ENCODE peak calls at places on chromosomes 13 and 19, in five cellular contexts. Y is choroid plexus epithelial cell; S is endothelial cell; O is CD4-positive, alpha-beta T cell; R is activated CD8-positive, alpha-beta T cell treated with anti-CD3 and anti-CD28 coated beads for 36 hours. G is an unnamed sample.

GRCh38 chr19:1266116-1266817 is 2.9 kb upstream of the CIRBP start:
- DNase-seq in O (peak; percentile 78), Y (peak; percentile 80), S (peak; percentile 78), R (peak; percentile 90), G (peak; percentile 94)

GRCh38 chr13:49938921-49939320 is 2.8 kb upstream of the SPRYD7 start:
- DNase-seq in S (no peak), O (no peak), R (no peak), Y (no peak), G (no peak)

GRCh38 chr19:31270897-31271568 is 78.2 kb downstream of the TSHZ3 start:
- DNase-seq in O (no peak), S (no peak), Y (peak; percentile 50), R (no peak), G (no peak)

GRCh38 chr13:93708323-93709075 is 481.9 kb downstream of the GPC6 start:
- DNase-seq in Y (no peak), R (no peak), O (no peak), S (no peak), G (no peak)

GRCh38 chr19:36169084-36169760 is 17.0 kb upstream of the COX7A1 start:
- DNase-seq in O (no peak), S (peak; percentile 31), R (no peak), Y (no peak), G (no peak)

GRCh38 chr13:33610471-33611015 is 207.4 kb upstream of the RFC3 start:
- DNase-seq in O (peak; percentile 29), S (no peak), Y (peak; percentile 5), R (peak; percentile 73), G (no peak)

GRCh38 chr13:61664821-61665705 is 249.4 kb upstream of the PCDH20 start:
- DNase-seq in R (no peak), Y (peak; percentile 1), S (no peak), O (no peak), G (no peak)

GRCh38 chr13:30745917-30746686 is 10.8 kb downstream of the ALOX5AP start:
- DNase-seq in O (no peak), S (no peak), R (no peak), Y (peak; percentile 40), G (no peak)

GRCh38 chr13:27126877-27127276 is 44.7 kb downstream of the USP12 start:
- DNase-seq in S (no peak), Y (no peak), O (no peak), R (no peak), G (no peak)

GRCh38 chr19:13459351-13459750 is 46.9 kb downstream of the CACNA1A start:
- DNase-seq in Y (no peak), R (no peak), O (no peak), S (no peak), G (no peak)

GRCh38 chr19:41299046-41299754 is 10.8 kb upstream of the CCDC97 start:
- DNase-seq in S (no peak), O (no peak), R (no peak), Y (no peak), G (no peak)

GRCh38 chr19:35766571-35767104 is 8.7 kb downstream of the PROSER3 start:
- DNase-seq in Y (no peak), O (no peak), S (no peak), R (no peak), G (no peak)

GRCh38 chr19:42030605-42031004 is 36.6 kb upstream of the ATP1A3 start:
- DNase-seq in Y (no peak), R (no peak), O (no peak), S (no peak), G (no peak)

GRCh38 chr13:96089749-96090239 is at the start of gene HS6ST3:
- DNase-seq in R (no peak), O (no peak), S (peak; percentile 40), Y (peak; percentile 10), G (peak; percentile 49)

GRCh38 chr19:13029893-13030292 is 34.6 kb downstream of the NFIX start:
- DNase-seq in O (no peak), R (peak; percentile 54), S (peak; percentile 44), Y (no peak), G (no peak)

GRCh38 chr19:5147971-5148793 is 179.3 kb downstream of the KDM4B start:
- DNase-seq in R (no peak), S (no peak), O (no peak), Y (peak; percentile 83), G (no peak)

GRCh38 chr19:38908854-38909253 is 3.1 kb downstream of the CCER2 start:
- DNase-seq in R (peak; percentile 26), O (no peak), S (no peak), Y (no peak), G (no peak)

GRCh38 chr13:114281351-114282142 is at the start of gene UPF3A:
- DNase-seq in O (peak; percentile 88), R (peak; percentile 94), Y (peak; percentile 96), S (peak; percentile 90), G (peak; percentile 92)

GRCh38 chr13:89966524-89966923 is 1381.0 kb upstream of the MIR17HG start:
- DNase-seq in O (no peak), R (no peak), Y (no peak), S (no peak), G (no peak)

GRCh38 chr19:40523322-40524047 is 53.2 kb upstream of the SHKBP1 start:
- DNase-seq in Y (peak; percentile 73), R (peak; percentile 67), O (peak; percentile 15), S (peak; percentile 76), G (peak; percentile 65)

GRCh38 chr19:40584007-40584406 is 7.3 kb downstream of the SHKBP1 start:
- DNase-seq in S (no peak), R (no peak), Y (no peak), O (no peak), G (no peak)

GRCh38 chr19:10920288-10920655 is 8.2 kb downstream of the YIPF2 start:
- DNase-seq in R (no peak), Y (no peak), S (no peak), O (no peak), G (no peak)

GRCh38 chr19:4368128-4368820 is 24.9 kb downstream of the MPND start:
- DNase-seq in Y (peak; percentile 27), S (no peak), R (no peak), O (no peak), G (no peak)

GRCh38 chr19:16520074-16520973 is 21.9 kb downstream of the CHERP start:
- DNase-seq in Y (no peak), S (no peak), R (no peak), O (no peak), G (peak; percentile 23)

GRCh38 chr19:47507924-47508553 is 6.8 kb downstream of the NAPA start:
- DNase-seq in Y (peak; percentile 34), R (no peak), S (no peak), O (no peak), G (no peak)
- TF ChIP-seq CTCF in Y (no peak), R (no peak), S (no peak), O (no peak), G (no peak)

DNA sequence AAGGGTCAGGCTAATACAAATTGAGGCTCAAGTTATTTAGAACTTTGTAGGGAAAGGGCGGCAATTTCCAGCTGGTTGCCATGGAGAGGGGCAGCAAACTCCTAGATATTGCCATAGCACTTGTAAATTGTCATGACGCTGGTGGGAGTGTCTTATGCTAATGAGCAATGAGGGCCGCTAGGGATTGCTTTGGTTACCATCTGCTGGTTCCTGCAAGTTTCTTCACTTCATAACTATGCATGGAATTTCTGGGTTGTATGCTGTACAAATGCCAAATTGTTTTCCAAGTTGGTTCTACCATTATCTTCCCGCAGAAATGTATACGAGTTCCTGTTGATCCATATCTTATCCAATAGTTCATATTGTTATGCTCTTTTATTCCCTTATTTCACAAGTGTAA is 1339.4 kb downstream of the EFNB2 start:
- DNase-seq in R (no peak), Y (peak; percentile 74), O (no peak), S (no peak), G (no peak)
- TF ChIP-seq CTCF in R (no peak), Y (no peak), O (no peak), S (no peak), G (no peak)

DNA sequence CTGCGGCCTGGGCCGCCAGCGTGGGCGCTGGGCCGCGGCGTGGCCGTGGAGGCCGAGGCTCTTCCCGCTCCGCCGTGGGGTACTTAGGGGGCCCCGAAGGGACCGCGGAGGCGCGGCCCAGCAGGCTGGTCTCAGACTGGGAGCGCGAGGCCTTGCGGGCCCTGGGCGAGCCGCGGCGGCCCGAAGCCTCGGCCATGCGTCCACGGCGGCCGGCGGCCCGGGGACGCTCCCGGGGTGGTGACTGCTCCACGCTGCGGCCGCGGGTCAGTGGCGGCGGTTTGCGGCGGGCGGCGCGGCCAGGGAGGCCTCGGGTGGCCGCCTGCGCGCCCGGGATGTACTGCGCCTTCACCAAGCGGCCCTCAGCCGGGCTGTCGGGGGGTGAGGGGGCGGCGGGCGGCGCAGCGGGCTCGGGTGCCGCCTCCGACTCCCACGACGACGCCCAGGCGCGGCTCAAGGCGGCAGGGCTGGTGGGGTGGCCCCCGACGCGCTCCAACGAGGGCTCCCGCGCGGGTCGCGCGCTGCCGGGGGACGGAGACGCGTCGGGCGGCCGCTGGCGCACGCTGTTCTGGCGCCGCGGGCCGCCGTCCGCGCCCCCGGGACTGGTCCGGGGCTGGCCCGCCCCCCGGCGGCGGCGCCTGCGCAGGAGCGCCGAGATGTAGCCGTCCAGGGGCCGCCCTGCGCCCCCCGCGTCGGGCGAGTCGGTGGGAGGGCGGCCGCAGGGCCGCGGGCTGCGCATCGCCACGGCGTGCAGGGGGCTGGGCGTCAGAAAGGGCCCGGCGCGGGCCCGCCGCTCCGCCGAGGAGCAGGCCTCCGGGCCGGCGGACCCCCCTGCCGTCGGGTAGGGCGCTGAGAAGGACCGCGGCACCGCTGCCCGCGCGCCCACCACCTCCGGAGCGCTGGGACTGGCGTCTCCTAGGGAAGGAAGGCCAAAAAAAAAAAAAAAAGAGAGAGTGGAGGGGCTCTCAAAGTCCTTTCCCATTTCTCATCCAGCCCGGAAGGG is 11.7 kb downstream of the DACT3 start:
- DNase-seq in O (no peak), S (no peak), R (no peak), Y (no peak), G (no peak)
- TF ChIP-seq CTCF in O (no peak), S (no peak), R (no peak), Y (no peak), G (no peak)

GRCh38 chr13:105971720-105972119 is 563.7 kb downstream of the EFNB2 start:
- DNase-seq in R (no peak), S (no peak), Y (no peak), O (no peak), G (no peak)

GRCh38 chr13:105971312-105971711 is 564.1 kb downstream of the EFNB2 start:
- DNase-seq in S (no peak), R (no peak), O (no peak), Y (no peak), G (no peak)

GRCh38 chr13:105972306-105972721 is 563.1 kb downstream of the EFNB2 start:
- DNase-seq in S (no peak), R (no peak), Y (no peak), O (no peak), G (no peak)

GRCh38 chr13:105974380-105974779 is 561.1 kb downstream of the EFNB2 start:
- DNase-seq in R (no peak), Y (no peak), S (no peak), O (no peak), G (no peak)

DNA sequence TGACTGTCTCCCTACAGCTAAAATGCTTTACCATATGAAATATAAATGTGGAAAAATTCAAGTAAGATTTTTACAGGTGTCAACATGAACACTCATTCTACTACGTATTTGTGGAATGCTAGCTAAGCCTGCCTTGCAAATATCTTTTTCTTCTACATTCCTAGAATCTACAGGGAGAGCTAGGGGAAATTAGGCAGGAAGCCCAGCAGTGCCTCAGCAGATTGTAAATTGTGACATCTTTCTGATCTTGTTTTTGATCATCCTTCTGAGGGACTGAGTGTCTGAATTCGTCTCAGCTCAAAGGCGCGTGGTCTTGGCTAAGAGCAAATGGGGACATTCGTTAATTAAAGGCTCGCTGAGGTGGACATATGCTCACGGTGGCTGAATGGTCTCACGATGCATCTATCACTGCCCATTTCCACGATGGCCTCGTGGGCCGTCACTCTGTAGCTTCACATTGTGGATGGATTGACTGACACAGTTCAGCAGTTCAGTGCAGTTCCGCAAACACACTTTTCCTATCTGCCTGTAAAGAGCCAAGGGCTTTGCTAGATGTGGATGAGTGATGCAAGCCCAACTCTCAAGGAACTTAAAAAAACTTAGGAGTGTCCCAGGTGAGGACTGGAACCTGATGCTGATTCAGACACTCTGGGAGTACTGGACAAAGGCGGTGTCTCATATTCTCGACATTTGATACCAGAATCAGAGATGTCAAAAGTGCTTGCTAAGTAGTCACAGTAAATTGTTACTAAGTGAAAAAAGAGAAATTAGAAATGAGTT is 562.5 kb downstream of the EFNB2 start:
- DNase-seq in R (no peak), Y (no peak), S (no peak), O (no peak), G (no peak)
- TF ChIP-seq CTCF in R (no peak), Y (no peak), S (no peak), O (no peak), G (no peak)

G was measured in GM13977.